ENCODE peak calls at places on chromosomes 5 and 9, in nine cellular contexts. One of them, this sample, is unnamed.
A peak's percentile ranks its signal among the peaks of the same experiment; 100 is the strongest.

GRCh38 chr9:12961276-12961809 is 186.5 kb downstream of the LURAP1L start:
- DNase-seq in retinal pigment epithelial cell: no peak
- DNase-seq in fibroblast of pulmonary artery: peak; percentile 6
- DNase-seq in CD8-positive, alpha-beta T cell: no peak
- DNase-seq in dorsolateral prefrontal cortex: no peak
- DNase-seq in A549: no peak
- DNase-seq in HCT116: no peak
- DNase-seq in CD4-positive, alpha-beta T cell: no peak
- DNase-seq in endothelial cell: no peak
- DNase-seq in this sample: no peak

GRCh38 chr9:12935714-12936113 is 160.9 kb downstream of the LURAP1L start:
- DNase-seq in retinal pigment epithelial cell: no peak
- DNase-seq in fibroblast of pulmonary artery: peak; percentile 97
- DNase-seq in CD8-positive, alpha-beta T cell: no peak
- DNase-seq in dorsolateral prefrontal cortex: no peak
- DNase-seq in A549: no peak
- DNase-seq in HCT116: no peak
- DNase-seq in CD4-positive, alpha-beta T cell: no peak
- DNase-seq in endothelial cell: no peak
- DNase-seq in this sample: no peak

GRCh38 chr5:126808619-126809018 is 31.7 kb downstream of the LMNB1 start:
- DNase-seq in retinal pigment epithelial cell: no peak
- DNase-seq in fibroblast of pulmonary artery: peak; percentile 67
- DNase-seq in CD8-positive, alpha-beta T cell: no peak
- DNase-seq in dorsolateral prefrontal cortex: no peak
- DNase-seq in A549: peak; percentile 31
- DNase-seq in HCT116: no peak
- DNase-seq in CD4-positive, alpha-beta T cell: no peak
- DNase-seq in endothelial cell: no peak
- DNase-seq in this sample: no peak

GRCh38 chr9:87122947-87123685 is 175.8 kb upstream of the GAS1 start:
- DNase-seq in retinal pigment epithelial cell: no peak
- DNase-seq in fibroblast of pulmonary artery: peak; percentile 81
- DNase-seq in CD8-positive, alpha-beta T cell: no peak
- DNase-seq in dorsolateral prefrontal cortex: no peak
- DNase-seq in A549: no peak
- DNase-seq in HCT116: no peak
- DNase-seq in CD4-positive, alpha-beta T cell: no peak
- DNase-seq in endothelial cell: no peak
- DNase-seq in this sample: no peak

GRCh38 chr5:142325677-142326479 is 1.1 kb upstream of the SPRY4 start:
- DNase-seq in retinal pigment epithelial cell: no peak
- DNase-seq in fibroblast of pulmonary artery: peak; percentile 82
- DNase-seq in CD8-positive, alpha-beta T cell: peak; percentile 52
- DNase-seq in dorsolateral prefrontal cortex: peak; percentile 45
- DNase-seq in A549: peak; percentile 90
- DNase-seq in HCT116: peak; percentile 63
- DNase-seq in CD4-positive, alpha-beta T cell: no peak
- DNase-seq in endothelial cell: peak; percentile 47
- DNase-seq in this sample: peak; percentile 33

GRCh38 chr5:95689680-95690079 is 6.9 kb upstream of the SPATA9 start:
- DNase-seq in retinal pigment epithelial cell: no peak
- DNase-seq in fibroblast of pulmonary artery: no peak
- DNase-seq in CD8-positive, alpha-beta T cell: no peak
- DNase-seq in dorsolateral prefrontal cortex: no peak
- DNase-seq in A549: no peak
- DNase-seq in HCT116: no peak
- DNase-seq in CD4-positive, alpha-beta T cell: no peak
- DNase-seq in endothelial cell: no peak
- DNase-seq in this sample: no peak

GRCh38 chr9:99023831-99024230 is 80.1 kb downstream of the COL15A1 start:
- DNase-seq in retinal pigment epithelial cell: no peak
- DNase-seq in fibroblast of pulmonary artery: peak; percentile 43
- DNase-seq in CD8-positive, alpha-beta T cell: no peak
- DNase-seq in dorsolateral prefrontal cortex: no peak
- DNase-seq in A549: no peak
- DNase-seq in HCT116: no peak
- DNase-seq in CD4-positive, alpha-beta T cell: no peak
- DNase-seq in endothelial cell: no peak
- DNase-seq in this sample: no peak

GRCh38 chr5:122897283-122897602 is 51.8 kb downstream of the SNX24 start:
- DNase-seq in retinal pigment epithelial cell: no peak
- DNase-seq in fibroblast of pulmonary artery: no peak
- DNase-seq in CD8-positive, alpha-beta T cell: no peak
- DNase-seq in dorsolateral prefrontal cortex: no peak
- DNase-seq in A549: no peak
- DNase-seq in HCT116: no peak
- DNase-seq in CD4-positive, alpha-beta T cell: no peak
- DNase-seq in endothelial cell: no peak
- DNase-seq in this sample: no peak

GRCh38 chr5:180977852-180978251 is 10.8 kb upstream of the BTNL3 start:
- DNase-seq in retinal pigment epithelial cell: no peak
- DNase-seq in fibroblast of pulmonary artery: no peak
- DNase-seq in CD8-positive, alpha-beta T cell: no peak
- DNase-seq in dorsolateral prefrontal cortex: no peak
- DNase-seq in A549: no peak
- DNase-seq in HCT116: no peak
- DNase-seq in CD4-positive, alpha-beta T cell: no peak
- DNase-seq in endothelial cell: no peak
- DNase-seq in this sample: no peak

GRCh38 chr5:102540251-102540812 is 41.5 kb upstream of the SLCO6A1 start:
- DNase-seq in retinal pigment epithelial cell: no peak
- DNase-seq in fibroblast of pulmonary artery: no peak
- DNase-seq in CD8-positive, alpha-beta T cell: no peak
- DNase-seq in dorsolateral prefrontal cortex: no peak
- DNase-seq in A549: no peak
- DNase-seq in HCT116: no peak
- DNase-seq in CD4-positive, alpha-beta T cell: no peak
- DNase-seq in endothelial cell: no peak
- DNase-seq in this sample: no peak

GRCh38 chr5:91194861-91195460 is 188.2 kb downstream of the ARRDC3 start:
- DNase-seq in retinal pigment epithelial cell: no peak
- DNase-seq in fibroblast of pulmonary artery: no peak
- DNase-seq in CD8-positive, alpha-beta T cell: no peak
- DNase-seq in dorsolateral prefrontal cortex: no peak
- DNase-seq in A549: no peak
- DNase-seq in HCT116: no peak
- DNase-seq in CD4-positive, alpha-beta T cell: no peak
- DNase-seq in endothelial cell: no peak
- DNase-seq in this sample: no peak

GRCh38 chr5:149917073-149917676 is 27.4 kb downstream of the PDE6A start:
- DNase-seq in retinal pigment epithelial cell: no peak
- DNase-seq in fibroblast of pulmonary artery: peak; percentile 40
- DNase-seq in CD8-positive, alpha-beta T cell: no peak
- DNase-seq in dorsolateral prefrontal cortex: no peak
- DNase-seq in A549: no peak
- DNase-seq in HCT116: no peak
- DNase-seq in CD4-positive, alpha-beta T cell: no peak
- DNase-seq in endothelial cell: no peak
- DNase-seq in this sample: no peak

GRCh38 chr5:61467766-61468482 is 135.9 kb downstream of the ZSWIM6 start:
- DNase-seq in retinal pigment epithelial cell: no peak
- DNase-seq in fibroblast of pulmonary artery: peak; percentile 19
- DNase-seq in CD8-positive, alpha-beta T cell: no peak
- DNase-seq in dorsolateral prefrontal cortex: no peak
- DNase-seq in A549: no peak
- DNase-seq in HCT116: no peak
- DNase-seq in CD4-positive, alpha-beta T cell: no peak
- DNase-seq in endothelial cell: no peak
- DNase-seq in this sample: no peak

GRCh38 chr9:111003182-111003581 is 35.1 kb downstream of the LPAR1 start:
- DNase-seq in retinal pigment epithelial cell: no peak
- DNase-seq in fibroblast of pulmonary artery: no peak
- DNase-seq in CD8-positive, alpha-beta T cell: no peak
- DNase-seq in dorsolateral prefrontal cortex: no peak
- DNase-seq in A549: no peak
- DNase-seq in HCT116: no peak
- DNase-seq in CD4-positive, alpha-beta T cell: no peak
- DNase-seq in endothelial cell: no peak
- DNase-seq in this sample: no peak

GRCh38 chr5:77129386-77129785 is 42.3 kb upstream of the ZBED3 start:
- DNase-seq in retinal pigment epithelial cell: no peak
- DNase-seq in fibroblast of pulmonary artery: peak; percentile 33
- DNase-seq in CD8-positive, alpha-beta T cell: no peak
- DNase-seq in dorsolateral prefrontal cortex: peak; percentile 48
- DNase-seq in A549: peak; percentile 47
- DNase-seq in HCT116: peak; percentile 16
- DNase-seq in CD4-positive, alpha-beta T cell: peak; percentile 2
- DNase-seq in endothelial cell: peak; percentile 62
- DNase-seq in this sample: no peak

GRCh38 chr9:132472599-132472998 is 62.6 kb downstream of the CFAP77 start:
- DNase-seq in retinal pigment epithelial cell: no peak
- DNase-seq in fibroblast of pulmonary artery: no peak
- DNase-seq in CD8-positive, alpha-beta T cell: no peak
- DNase-seq in dorsolateral prefrontal cortex: no peak
- DNase-seq in A549: no peak
- DNase-seq in HCT116: no peak
- DNase-seq in CD4-positive, alpha-beta T cell: no peak
- DNase-seq in endothelial cell: no peak
- DNase-seq in this sample: no peak

GRCh38 chr9:114908104-114908621 is 22.2 kb downstream of the TNFSF8 start:
- DNase-seq in retinal pigment epithelial cell: no peak
- DNase-seq in fibroblast of pulmonary artery: no peak
- DNase-seq in CD8-positive, alpha-beta T cell: no peak
- DNase-seq in dorsolateral prefrontal cortex: no peak
- DNase-seq in A549: peak; percentile 97
- DNase-seq in HCT116: peak; percentile 38
- DNase-seq in CD4-positive, alpha-beta T cell: no peak
- DNase-seq in endothelial cell: no peak
- DNase-seq in this sample: no peak

DNA sequence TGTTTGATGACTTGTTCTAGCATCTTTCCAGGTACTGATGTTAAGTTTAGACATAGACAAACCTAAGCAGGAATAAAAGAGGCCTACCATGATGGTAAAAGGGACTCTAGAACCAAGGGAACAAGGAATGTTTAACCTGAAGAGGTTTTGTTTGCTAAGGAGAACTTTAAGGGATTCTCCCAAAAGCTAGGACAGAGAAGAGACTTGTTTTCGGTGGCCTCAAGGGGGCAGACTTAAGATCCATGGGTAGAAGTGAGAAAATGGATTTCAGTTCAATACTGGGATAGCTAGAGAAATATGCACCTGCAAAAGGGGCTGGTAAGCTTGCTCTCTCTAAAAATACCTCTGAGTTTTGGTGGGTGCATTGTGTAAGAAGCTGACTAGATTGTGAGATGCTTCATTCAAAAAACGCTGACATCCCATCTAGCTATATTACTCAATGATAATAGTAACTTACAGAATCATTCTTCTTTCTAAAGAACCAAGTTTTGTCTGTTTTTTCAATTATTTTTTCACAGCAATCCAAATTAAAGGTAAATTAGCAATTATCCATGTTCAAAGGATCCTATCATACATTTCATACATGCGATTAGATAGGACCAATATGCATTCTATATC is 5.5 kb upstream of the ADRB2 start:
- DNase-seq in retinal pigment epithelial cell: no peak
- DNase-seq in fibroblast of pulmonary artery: peak; percentile 66
- DNase-seq in CD8-positive, alpha-beta T cell: no peak
- DNase-seq in dorsolateral prefrontal cortex: no peak
- DNase-seq in A549: peak; percentile 46
- DNase-seq in HCT116: peak; percentile 31
- DNase-seq in CD4-positive, alpha-beta T cell: no peak
- DNase-seq in endothelial cell: peak; percentile 41
- DNase-seq in this sample: no peak
- TF ChIP-seq CTCF in retinal pigment epithelial cell: peak; percentile 77
- TF ChIP-seq CTCF in fibroblast of pulmonary artery: peak; percentile 82
- TF ChIP-seq CTCF in CD8-positive, alpha-beta T cell: peak; percentile 44
- TF ChIP-seq CTCF in dorsolateral prefrontal cortex: peak; percentile 41
- TF ChIP-seq CTCF in A549: peak; percentile 64
- TF ChIP-seq CTCF in HCT116: peak; percentile 78
- TF ChIP-seq CTCF in CD4-positive, alpha-beta T cell: peak; percentile 60
- TF ChIP-seq CTCF in endothelial cell: peak; percentile 62
- TF ChIP-seq CTCF in this sample: peak; percentile 51

DNA sequence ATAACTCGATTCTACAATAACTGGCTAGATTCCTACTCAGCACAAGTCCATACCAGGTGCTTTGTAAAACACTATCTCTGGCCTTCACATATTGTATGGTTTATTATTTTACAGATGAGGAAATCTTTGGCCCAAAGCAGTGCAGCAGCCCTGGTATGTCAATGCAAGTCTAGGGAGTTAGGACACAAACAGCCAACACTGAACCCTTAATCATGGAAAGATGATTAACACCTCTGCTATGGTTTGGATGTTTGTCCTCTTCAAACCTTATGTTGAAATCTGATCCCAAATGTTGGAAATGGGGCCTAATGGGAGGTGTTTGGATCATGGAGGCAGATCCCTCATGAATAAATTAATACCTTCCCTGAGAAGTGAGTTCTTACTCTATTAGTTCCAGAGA is 76.6 kb downstream of the MAPKAP1 start:
- DNase-seq in retinal pigment epithelial cell: no peak
- DNase-seq in fibroblast of pulmonary artery: no peak
- DNase-seq in CD8-positive, alpha-beta T cell: no peak
- DNase-seq in dorsolateral prefrontal cortex: no peak
- DNase-seq in A549: no peak
- DNase-seq in HCT116: no peak
- DNase-seq in CD4-positive, alpha-beta T cell: no peak
- DNase-seq in endothelial cell: no peak
- DNase-seq in this sample: no peak
- TF ChIP-seq CTCF in retinal pigment epithelial cell: no peak
- TF ChIP-seq CTCF in fibroblast of pulmonary artery: no peak
- TF ChIP-seq CTCF in CD8-positive, alpha-beta T cell: no peak
- TF ChIP-seq CTCF in dorsolateral prefrontal cortex: no peak
- TF ChIP-seq CTCF in A549: no peak
- TF ChIP-seq CTCF in HCT116: no peak
- TF ChIP-seq CTCF in CD4-positive, alpha-beta T cell: no peak
- TF ChIP-seq CTCF in endothelial cell: no peak
- TF ChIP-seq CTCF in this sample: no peak

GRCh38 chr9:31119882-31120481 is 1264.5 kb upstream of the ACO1 start:
- DNase-seq in retinal pigment epithelial cell: no peak
- DNase-seq in fibroblast of pulmonary artery: peak; percentile 72
- DNase-seq in CD8-positive, alpha-beta T cell: peak; percentile 61
- DNase-seq in dorsolateral prefrontal cortex: no peak
- DNase-seq in A549: peak; percentile 21
- DNase-seq in HCT116: peak; percentile 6
- DNase-seq in CD4-positive, alpha-beta T cell: peak; percentile 2
- DNase-seq in endothelial cell: peak; percentile 26
- DNase-seq in this sample: no peak
- TF ChIP-seq CTCF in retinal pigment epithelial cell: peak; percentile 76
- TF ChIP-seq CTCF in fibroblast of pulmonary artery: peak; percentile 74
- TF ChIP-seq CTCF in CD8-positive, alpha-beta T cell: peak; percentile 66
- TF ChIP-seq CTCF in dorsolateral prefrontal cortex: peak; percentile 48
- TF ChIP-seq CTCF in A549: peak; percentile 21
- TF ChIP-seq CTCF in HCT116: peak; percentile 34
- TF ChIP-seq CTCF in CD4-positive, alpha-beta T cell: peak; percentile 78
- TF ChIP-seq CTCF in endothelial cell: no peak
- TF ChIP-seq CTCF in this sample: peak; percentile 41

DNA sequence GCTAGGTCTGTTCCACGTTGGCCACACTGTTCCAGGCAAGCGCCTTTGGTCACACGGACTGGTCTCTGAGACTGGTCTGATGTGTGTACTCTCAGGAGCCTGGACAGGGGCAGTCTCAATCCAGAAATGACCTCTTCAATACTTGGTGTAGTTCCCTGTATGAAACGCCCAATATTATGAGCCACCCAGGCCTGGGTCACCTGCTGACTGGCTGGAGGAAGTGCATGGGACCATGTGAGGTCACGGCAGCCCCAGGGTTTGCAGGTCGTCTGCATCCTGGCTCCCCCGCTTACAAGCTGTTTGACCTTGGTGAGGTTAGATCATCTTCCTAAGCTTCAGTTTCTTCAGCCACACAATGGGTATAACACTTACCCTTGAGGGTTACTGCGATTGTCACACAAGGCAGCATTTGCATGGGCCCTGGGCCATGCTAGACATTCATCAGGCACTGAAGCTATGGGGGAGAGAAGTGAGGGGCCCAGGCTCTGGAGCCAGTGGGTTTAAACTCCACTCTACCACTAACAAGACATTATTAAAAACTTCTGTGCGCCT is 5.2 kb upstream of the GRHPR start:
- DNase-seq in retinal pigment epithelial cell: no peak
- DNase-seq in fibroblast of pulmonary artery: no peak
- DNase-seq in CD8-positive, alpha-beta T cell: no peak
- DNase-seq in dorsolateral prefrontal cortex: no peak
- DNase-seq in A549: no peak
- DNase-seq in HCT116: no peak
- DNase-seq in CD4-positive, alpha-beta T cell: no peak
- DNase-seq in endothelial cell: no peak
- DNase-seq in this sample: no peak
- TF ChIP-seq CTCF in retinal pigment epithelial cell: no peak
- TF ChIP-seq CTCF in fibroblast of pulmonary artery: no peak
- TF ChIP-seq CTCF in CD8-positive, alpha-beta T cell: no peak
- TF ChIP-seq CTCF in dorsolateral prefrontal cortex: no peak
- TF ChIP-seq CTCF in A549: no peak
- TF ChIP-seq CTCF in HCT116: no peak
- TF ChIP-seq CTCF in CD4-positive, alpha-beta T cell: no peak
- TF ChIP-seq CTCF in endothelial cell: no peak
- TF ChIP-seq CTCF in this sample: no peak

This sample was measured in D721Med.